ENCODE peak calls at places on chromosome 2, in six cellular contexts. S is ureter; C is activated naive CD8-positive, alpha-beta T cell treated with anti-CD3 and anti-CD28 coated beads, Interleukin-2, amount 50 U/mL, for 24 hours; L is astrocyte; H is AG04450; A is H54. G is an unnamed sample.
A peak's percentile ranks its signal among the peaks of the same experiment; 100 is the strongest.

GRCh38 chr2:42021490-42021889 is 26.3 kb upstream of the PKDCC start:
- DNase-seq in S (no peak), C (no peak), L (peak; percentile 47), H (peak; percentile 43), A (no peak), G (no peak)

GRCh38 chr2:32061973-32062861 is 1.1 kb upstream of the SPAST start:
- DNase-seq in S (no peak), C (peak; percentile 15), L (peak; percentile 51), H (no peak), A (peak; percentile 52), G (peak; percentile 39)

GRCh38 chr2:236590846-236591245 is 21.2 kb downstream of the ACKR3 start:
- DNase-seq in S (no peak), C (no peak), L (no peak), H (no peak), A (no peak), G (no peak)

GRCh38 chr2:25257032-25257455 is 84.7 kb downstream of the DNMT3A start:
- DNase-seq in S (no peak), C (no peak), L (peak; percentile 70), H (peak; percentile 43), A (no peak), G (no peak)

GRCh38 chr2:2728635-2729034 is 397.6 kb upstream of the MYT1L start:
- DNase-seq in S (no peak), C (no peak), L (no peak), H (no peak), A (no peak), G (no peak)

GRCh38 chr2:127052771-127053691 is 53.9 kb downstream of the BIN1 start:
- DNase-seq in S (no peak), C (no peak), L (no peak), H (no peak), A (no peak), G (no peak)

GRCh38 chr2:42047488-42048317 is at the start of gene PKDCC:
- DNase-seq in S (peak; percentile 74), C (peak; percentile 5), L (peak; percentile 61), H (peak; percentile 37), A (peak; percentile 95), G (peak; percentile 85)

GRCh38 chr2:33529771-33530481 is 53.5 kb downstream of the RASGRP3 start:
- DNase-seq in S (no peak), C (no peak), L (peak; percentile 99), H (peak; percentile 90), A (peak; percentile 57), G (no peak)

GRCh38 chr2:231355802-231356473 is 39.6 kb upstream of the B3GNT7 start:
- DNase-seq in S (no peak), C (no peak), L (no peak), H (no peak), A (no peak), G (no peak)

GRCh38 chr2:240793313-240794177 is 26.5 kb downstream of the KIF1A start:
- DNase-seq in S (no peak), C (no peak), L (no peak), H (no peak), A (no peak), G (no peak)

GRCh38 chr2:125168442-125168841 is 1143.4 kb downstream of the CNTNAP5 start:
- DNase-seq in S (no peak), C (no peak), L (peak; percentile 6), H (no peak), A (no peak), G (no peak)

GRCh38 chr2:43241558-43241957 is 15.2 kb upstream of the ZFP36L2 start:
- DNase-seq in S (no peak), C (no peak), L (no peak), H (no peak), A (no peak), G (no peak)

GRCh38 chr2:156430978-156431358 is 5.2 kb upstream of the GPD2 start:
- DNase-seq in S (no peak), C (no peak), L (peak; percentile 66), H (no peak), A (no peak), G (no peak)

GRCh38 chr2:238285653-238286082 is 2.7 kb downstream of the PER2 start:
- DNase-seq in S (peak; percentile 90), C (no peak), L (peak; percentile 93), H (peak; percentile 85), A (no peak), G (peak; percentile 89)

GRCh38 chr2:217468042-217468441 is 534.8 kb downstream of the TNS1 start:
- DNase-seq in S (no peak), C (no peak), L (no peak), H (no peak), A (no peak), G (no peak)

GRCh38 chr2:88159955-88160415 is 10.2 kb upstream of the THNSL2 start:
- DNase-seq in S (peak; percentile 69), C (peak; percentile 55), L (peak; percentile 18), H (peak; percentile 30), A (peak; percentile 42), G (peak; percentile 75)

GRCh38 chr2:241133436-241133820 is 15.8 kb downstream of the PASK start:
- DNase-seq in S (no peak), C (no peak), L (no peak), H (no peak), A (no peak), G (no peak)

GRCh38 chr2:62227386-62228075 is 31.6 kb downstream of the B3GNT2 start:
- DNase-seq in S (no peak), C (no peak), L (no peak), H (no peak), A (no peak), G (no peak)

GRCh38 chr2:239042046-239042445 is 194.2 kb downstream of the TWIST2 start:
- DNase-seq in S (no peak), C (no peak), L (no peak), H (no peak), A (no peak), G (no peak)

GRCh38 chr2:63840081-63840784 is 1.5 kb upstream of the UGP2 start:
- DNase-seq in S (no peak), C (no peak), L (no peak), H (no peak), A (no peak), G (no peak)

GRCh38 chr2:54482725-54483124 is 26.6 kb downstream of the SPTBN1 start:
- DNase-seq in S (no peak), C (no peak), L (peak; percentile 88), H (peak; percentile 29), A (peak; percentile 75), G (peak; percentile 17)

GRCh38 chr2:105645971-105646370 is 98.7 kb upstream of the NCK2 start:
- DNase-seq in S (no peak), C (no peak), L (no peak), H (no peak), A (no peak), G (no peak)

GRCh38 chr2:144466637-144467036 is 53.3 kb downstream of the ZEB2 start:
- DNase-seq in S (no peak), C (no peak), L (no peak), H (no peak), A (no peak), G (no peak)

GRCh38 chr2:207256026-207256425 is 90.3 kb upstream of the KLF7 start:
- DNase-seq in S (no peak), C (no peak), L (peak; percentile 8), H (no peak), A (no peak), G (no peak)

GRCh38 chr2:191645032-191645431 is 32.9 kb upstream of the NABP1 start:
- DNase-seq in S (no peak), C (no peak), L (no peak), H (no peak), A (no peak), G (no peak)

GRCh38 chr2:219484343-219485200 is 14.1 kb upstream of the GMPPA start:
- DNase-seq in S (no peak), C (no peak), L (no peak), H (no peak), A (no peak), G (no peak)

GRCh38 chr2:96241901-96242611 is 23.7 kb downstream of the TMEM127 start:
- DNase-seq in S (no peak), C (peak; percentile 64), L (peak; percentile 69), H (peak; percentile 39), A (peak; percentile 71), G (peak; percentile 58)

GRCh38 chr2:170222298-170222697 is 44.4 kb downstream of the MYO3B start:
- DNase-seq in S (no peak), C (no peak), L (no peak), H (peak; percentile 10), A (no peak), G (no peak)

GRCh38 chr2:149894226-149894625 is 306.7 kb upstream of the MMADHC start:
- DNase-seq in S (no peak), C (no peak), L (no peak), H (no peak), A (no peak), G (no peak)

GRCh38 chr2:187547353-187547979 is 6.8 kb downstream of the TFPI start:
- DNase-seq in S (no peak), C (no peak), L (peak; percentile 97), H (peak; percentile 81), A (peak; percentile 28), G (peak; percentile 32)

GRCh38 chr2:216109962-216110614 is 940 bp downstream of the XRCC5 start:
- DNase-seq in S (no peak), C (no peak), L (peak; percentile 33), H (peak; percentile 32), A (no peak), G (no peak)

GRCh38 chr2:224412064-224412921 is 10.4 kb upstream of the FAM124B start:
- DNase-seq in S (peak; percentile 53), C (no peak), L (peak; percentile 77), H (no peak), A (no peak), G (no peak)